ENCODE peak calls at places on chromosomes 2 and 18, in seven cellular contexts. H is Ammon's horn, L is HuH-7.5, O is T-cell, D is HEK293T, T is NCI-H1105, X is cerebellum. S is an unnamed sample.

GRCh38 chr18:56984731-56985130 is 162.2 kb upstream of the BOD1L2 start:
- DNase-seq in H (no peak), L (no peak), O (no peak), D (no peak), T (no peak), X (no peak), S (no peak)

GRCh38 chr18:26471826-26472225 is 76.5 kb downstream of the KCTD1 start:
- DNase-seq in H (no peak), L (no peak), O (no peak), D (no peak), T (no peak), X (no peak), S (no peak)

GRCh38 chr2:99085400-99085799 is 56.1 kb upstream of the C2orf15 start:
- DNase-seq in H (no peak), L (no peak), O (no peak), D (no peak), T (no peak), X (no peak), S (no peak)

GRCh38 chr18:48990497-48991298 is 39.9 kb upstream of the SMAD7 start:
- DNase-seq in H (no peak), L (no peak), O (no peak), D (no peak), T (no peak), X (no peak), S (no peak)

GRCh38 chr2:113242318-113242717 is 36.4 kb downstream of the PAX8 start:
- DNase-seq in H (no peak), L (no peak), O (no peak), D (no peak), T (no peak), X (no peak), S (no peak)

GRCh38 chr18:8635087-8635486 is 25.9 kb downstream of the RAB12 start:
- DNase-seq in H (no peak), L (no peak), O (no peak), D (no peak), T (no peak), X (no peak), S (no peak)

GRCh38 chr2:236855176-236855865 is 230.4 kb upstream of the COPS8 start:
- DNase-seq in H (no peak), L (no peak), O (no peak), D (no peak), T (no peak), X (no peak), S (no peak)

GRCh38 chr2:219769044-219770030 is 141.9 kb downstream of the SLC4A3 start:
- DNase-seq in H (peak), L (no peak), O (no peak), D (no peak), T (no peak), X (peak), S (no peak)

GRCh38 chr18:77090546-77091200 is 41.9 kb downstream of the MBP start:
- DNase-seq in H (no peak), L (peak), O (no peak), D (no peak), T (peak), X (no peak), S (no peak)

GRCh38 chr2:53826587-53827397 is 33.0 kb downstream of the GPR75 start:
- DNase-seq in H (peak), L (peak), O (no peak), D (no peak), T (no peak), X (no peak), S (no peak)

GRCh38 chr2:20216130-20217025 is 8.6 kb downstream of the SDC1 start:
- DNase-seq in H (no peak), L (no peak), O (no peak), D (no peak), T (no peak), X (no peak), S (no peak)

GRCh38 chr2:862356-862687 is 88.3 kb upstream of the SNTG2 start:
- DNase-seq in H (no peak), L (no peak), O (no peak), D (no peak), T (no peak), X (no peak), S (no peak)

GRCh38 chr2:36355157-36355889 is at the start of gene CRIM1:
- DNase-seq in H (peak), L (peak), O (peak), D (peak), T (no peak), X (peak), S (peak)

GRCh38 chr2:170361359-170361936 is 183.5 kb downstream of the MYO3B start:
- DNase-seq in H (peak), L (peak), O (peak), D (peak), T (peak), X (peak), S (peak)

GRCh38 chr2:100178085-100178788 is 35.8 kb upstream of the AFF3 start:
- DNase-seq in H (no peak), L (peak), O (no peak), D (peak), T (no peak), X (no peak), S (peak)

GRCh38 chr2:75410702-75411101 is 150.0 kb downstream of the EVA1A start:
- DNase-seq in H (no peak), L (no peak), O (no peak), D (no peak), T (no peak), X (no peak), S (no peak)

GRCh38 chr2:28591711-28592365 is 96.0 kb downstream of the PLB1 start:
- DNase-seq in H (no peak), L (no peak), O (no peak), D (no peak), T (no peak), X (no peak), S (no peak)

S was measured in endothelial cell.